ENCODE peak calls at places on chromosomes 16 and 17, in five cellular contexts. O is heart left ventricle, M is T-cell, K is NCI-H524, J is posterior vena cava. E is an unnamed sample.

GRCh38 chr17:29195465-29196081 is 15.4 kb upstream of the MYO18A start:
- DNase-seq in O (no peak), M (no peak), K (no peak), J (no peak), E (peak)

GRCh38 chr16:84647830-84648594 is at the start of gene KLHL36:
- DNase-seq in O (peak), M (peak), K (no peak), J (peak), E (peak)

GRCh38 chr17:81012574-81013447 is 21.2 kb downstream of the CHMP6 start:
- DNase-seq in O (peak), M (no peak), K (no peak), J (no peak), E (no peak)

GRCh38 chr16:51237207-51237606 is 86.1 kb upstream of the SALL1 start:
- DNase-seq in O (no peak), M (no peak), K (no peak), J (no peak), E (no peak)

GRCh38 chr16:84042879-84043485 is 387 bp upstream of the SLC38A8 start:
- DNase-seq in O (no peak), M (no peak), K (no peak), J (peak), E (no peak)

GRCh38 chr16:28257256-28257655 is 35.1 kb upstream of the SBK1 start:
- DNase-seq in O (no peak), M (no peak), K (no peak), J (no peak), E (no peak)

GRCh38 chr16:30651124-30652004 is 604 bp downstream of the PRR14 start:
- DNase-seq in O (peak), M (peak), K (peak), J (peak), E (peak)

GRCh38 chr17:57902117-57902799 is 52.4 kb upstream of the MRPS23 start:
- DNase-seq in O (no peak), M (no peak), K (no peak), J (no peak), E (no peak)

GRCh38 chr17:33218657-33219298 is 74.3 kb downstream of the ASIC2 start:
- DNase-seq in O (no peak), M (no peak), K (no peak), J (no peak), E (no peak)

GRCh38 chr16:56897026-56897799 is 32.2 kb downstream of the SLC12A3 start:
- DNase-seq in O (no peak), M (no peak), K (peak), J (no peak), E (no peak)